ENCODE peak calls at places on chromosomes 11 and 22, in six cellular contexts. A is SHP77, D is T-helper 9 cell, S is HCEC 1CT, R is GDM1, X is mesendoderm. T is an unnamed sample.

GRCh38 chr11:64745523-64746328 is 1.8 kb upstream of the RASGRP2 start:
- DNase-seq in A (no peak), D (peak; percentile 69), S (peak; percentile 33), R (peak; percentile 85), X (peak; percentile 65), T (peak; percentile 47)

GRCh38 chr22:35367331-35367886 is 13.5 kb upstream of the HMOX1 start:
- DNase-seq in A (no peak), D (no peak), S (no peak), R (no peak), X (no peak), T (peak; percentile 81)

GRCh38 chr11:108975641-108976071 is 310.8 kb downstream of the DDX10 start:
- DNase-seq in A (peak; percentile 80), D (no peak), S (no peak), R (no peak), X (no peak), T (no peak)

GRCh38 chr11:10930224-10930960 is 72.5 kb upstream of the ZBED5 start:
- DNase-seq in A (no peak), D (no peak), S (peak; percentile 25), R (no peak), X (peak; percentile 52), T (no peak)

GRCh38 chr11:31764186-31764730 is 46.9 kb downstream of the PAX6 start:
- DNase-seq in A (no peak), D (no peak), S (no peak), R (no peak), X (no peak), T (no peak)

GRCh38 chr11:93123351-93123898 is 74.4 kb downstream of the SLC36A4 start:
- DNase-seq in A (no peak), D (no peak), S (no peak), R (no peak), X (no peak), T (peak; percentile 79)

GRCh38 chr11:101127699-101128570 is 1.7 kb downstream of the PGR start:
- DNase-seq in A (no peak), D (no peak), S (no peak), R (no peak), X (peak; percentile 46), T (no peak)

GRCh38 chr11:119087747-119088241 is 3.1 kb downstream of the HMBS start:
- DNase-seq in A (no peak), D (no peak), S (no peak), R (no peak), X (no peak), T (no peak)

GRCh38 chr11:66020618-66021357 is 5.5 kb downstream of the CATSPER1 start:
- DNase-seq in A (peak; percentile 43), D (no peak), S (peak; percentile 81), R (peak; percentile 52), X (no peak), T (no peak)

GRCh38 chr11:6321961-6322362 is 1.7 kb upstream of the CAVIN3 start:
- DNase-seq in A (no peak), D (no peak), S (peak; percentile 85), R (no peak), X (no peak), T (no peak)

GRCh38 chr22:49297286-49297870 is 530.3 kb downstream of the BRD1 start:
- DNase-seq in A (no peak), D (no peak), S (no peak), R (no peak), X (no peak), T (no peak)

GRCh38 chr22:39814899-39815298 is 78.7 kb downstream of the ENTHD1 start:
- DNase-seq in A (no peak), D (no peak), S (peak; percentile 66), R (no peak), X (no peak), T (no peak)

GRCh38 chr22:43007519-43008102 is 7.3 kb downstream of the PACSIN2 start:
- DNase-seq in A (no peak), D (no peak), S (peak; percentile 44), R (peak; percentile 40), X (no peak), T (peak; percentile 86)

GRCh38 chr11:46918087-46918751 is at the start of gene LRP4:
- DNase-seq in A (peak; percentile 12), D (peak; percentile 31), S (no peak), R (no peak), X (peak; percentile 55), T (peak; percentile 46)

GRCh38 chr22:30158277-30158676 is 78.0 kb downstream of the HORMAD2 start:
- DNase-seq in A (no peak), D (no peak), S (no peak), R (no peak), X (no peak), T (no peak)

GRCh38 chr11:130801287-130802146 is 114.8 kb downstream of the SNX19 start:
- DNase-seq in A (no peak), D (no peak), S (no peak), R (no peak), X (no peak), T (no peak)

GRCh38 chr11:126105022-126105747 is 42.5 kb upstream of the CDON start:
- DNase-seq in A (no peak), D (no peak), S (no peak), R (no peak), X (no peak), T (no peak)

GRCh38 chr11:12195773-12196172 is 85.4 kb downstream of the MICAL2 start:
- DNase-seq in A (no peak), D (peak; percentile 32), S (no peak), R (peak; percentile 69), X (peak; percentile 71), T (peak; percentile 45)

GRCh38 chr11:57303990-57304579 is 20.7 kb downstream of the TNKS1BP1 start:
- DNase-seq in A (peak; percentile 86), D (no peak), S (no peak), R (no peak), X (no peak), T (no peak)

GRCh38 chr11:64124147-64124546 is 41.8 kb downstream of the MACROD1 start:
- DNase-seq in A (no peak), D (no peak), S (no peak), R (no peak), X (no peak), T (no peak)

GRCh38 chr22:27170491-27170890 is 513.1 kb downstream of the MIAT start:
- DNase-seq in A (no peak), D (no peak), S (peak; percentile 10), R (no peak), X (no peak), T (no peak)

GRCh38 chr22:49327411-49327810 is 500.3 kb downstream of the BRD1 start:
- DNase-seq in A (no peak), D (no peak), S (no peak), R (no peak), X (no peak), T (no peak)

GRCh38 chr11:102757823-102758549 is 22.4 kb downstream of the MMP10 start:
- DNase-seq in A (no peak), D (no peak), S (peak; percentile 76), R (no peak), X (no peak), T (no peak)

GRCh38 chr11:116471608-116472007 is 301.2 kb downstream of the BUD13 start:
- DNase-seq in A (no peak), D (no peak), S (no peak), R (no peak), X (peak; percentile 75), T (no peak)

GRCh38 chr11:35822815-35823495 is 120.9 kb upstream of the LDLRAD3 start:
- DNase-seq in A (no peak), D (no peak), S (no peak), R (no peak), X (no peak), T (peak; percentile 11)

T was measured in small intestine.